ENCODE peak calls at places on chromosome 22, in ten cellular contexts. Y is Calu3, W is epithelial cell of esophagus, Q is fibroblast of lung, K is pancreas, C is breast epithelium, U is neural crest cell, G is heart left ventricle, J is progenitor cell of endocrine pancreas, A is mesothelial cell of epicardium. H is an unnamed sample.

GRCh38 chr22:49008682-49009235 is 818.9 kb downstream of the BRD1 start:
- DNase-seq in Y (no peak), W (no peak), Q (no peak), K (no peak), C (peak), U (no peak), G (peak), J (no peak), A (peak), H (no peak)

GRCh38 chr22:23243006-23243573 is 62.8 kb downstream of the BCR start:
- DNase-seq in Y (no peak), W (no peak), Q (no peak), K (no peak), C (no peak), U (peak), G (no peak), J (no peak), A (no peak), H (no peak)

GRCh38 chr22:27107824-27108223 is 450.4 kb downstream of the MIAT start:
- DNase-seq in Y (peak), W (peak), Q (peak), K (peak), C (peak), U (no peak), G (peak), J (no peak), A (no peak), H (peak)

GRCh38 chr22:29936186-29936585 is 53.2 kb downstream of the MTMR3 start:
- DNase-seq in Y (peak), W (peak), Q (no peak), K (no peak), C (no peak), U (no peak), G (no peak), J (no peak), A (no peak), H (no peak)

GRCh38 chr22:16601437-16602223 is 9.0 kb upstream of the CCT8L2 start:
- DNase-seq in Y (no peak), W (peak), Q (no peak), K (peak), C (no peak), U (no peak), G (no peak), J (no peak), A (no peak), H (no peak)

GRCh38 chr22:41216984-41217383 is 11.9 kb downstream of the L3MBTL2 start:
- DNase-seq in Y (no peak), W (peak), Q (peak), K (no peak), C (no peak), U (no peak), G (no peak), J (no peak), A (no peak), H (no peak)

GRCh38 chr22:46114518-46115387 is 35.6 kb upstream of the PPARA start:
- DNase-seq in Y (peak), W (no peak), Q (no peak), K (peak), C (no peak), U (no peak), G (no peak), J (no peak), A (no peak), H (no peak)

GRCh38 chr22:37335819-37336199 is 53.5 kb downstream of the CYTH4 start:
- DNase-seq in Y (no peak), W (no peak), Q (no peak), K (no peak), C (no peak), U (no peak), G (no peak), J (no peak), A (no peak), H (no peak)

GRCh38 chr22:36585841-36586240 is 56.9 kb upstream of the EIF3D start:
- DNase-seq in Y (peak), W (peak), Q (no peak), K (no peak), C (no peak), U (no peak), G (no peak), J (no peak), A (no peak), H (peak)

GRCh38 chr22:48261048-48261621 is 1498.7 kb downstream of the TBC1D22A start:
- DNase-seq in Y (no peak), W (no peak), Q (no peak), K (no peak), C (no peak), U (no peak), G (no peak), J (no peak), A (no peak), H (no peak)

GRCh38 chr22:37431811-37432707 is 4.8 kb upstream of the ELFN2 start:
- DNase-seq in Y (peak), W (peak), Q (peak), K (no peak), C (no peak), U (no peak), G (no peak), J (no peak), A (no peak), H (peak)

GRCh38 chr22:48337957-48338792 is 1489.5 kb downstream of the BRD1 start:
- DNase-seq in Y (no peak), W (no peak), Q (no peak), K (no peak), C (no peak), U (no peak), G (no peak), J (no peak), A (no peak), H (no peak)

GRCh38 chr22:23251445-23252093 is 71.3 kb downstream of the BCR start:
- DNase-seq in Y (peak), W (peak), Q (no peak), K (peak), C (no peak), U (no peak), G (no peak), J (no peak), A (no peak), H (peak)

GRCh38 chr22:46830001-46830715 is 67.7 kb downstream of the TBC1D22A start:
- DNase-seq in Y (peak), W (peak), Q (peak), K (no peak), C (no peak), U (no peak), G (peak), J (no peak), A (no peak), H (peak)

GRCh38 chr22:34395370-34395769 is 475.1 kb upstream of the LARGE1 start:
- DNase-seq in Y (no peak), W (no peak), Q (no peak), K (no peak), C (no peak), U (no peak), G (no peak), J (no peak), A (no peak), H (no peak)

GRCh38 chr22:31969789-31970489 is 25.6 kb downstream of the YWHAH start:
- DNase-seq in Y (peak), W (peak), Q (peak), K (peak), C (peak), U (peak), G (no peak), J (peak), A (peak), H (peak)
- TF ChIP-seq CTCF in Y (no peak), W (peak), Q (peak), K (no peak), C (peak), U (peak), G (peak), J (peak), A (no peak), H (peak)

GRCh38 chr22:39388261-39389011 is 11.1 kb upstream of the TAB1 start:
- DNase-seq in Y (peak), W (peak), Q (peak), K (peak), C (peak), U (peak), G (peak), J (peak), A (peak), H (peak)

GRCh38 chr22:39383841-39384625 is 15.5 kb upstream of the TAB1 start:
- DNase-seq in Y (no peak), W (peak), Q (no peak), K (no peak), C (no peak), U (no peak), G (no peak), J (no peak), A (no peak), H (no peak)

GRCh38 chr22:39382410-39382809 is 17.2 kb upstream of the TAB1 start:
- DNase-seq in Y (no peak), W (no peak), Q (no peak), K (no peak), C (no peak), U (no peak), G (no peak), J (no peak), A (no peak), H (no peak)

GRCh38 chr22:39381930-39382329 is 17.6 kb upstream of the TAB1 start:
- DNase-seq in Y (no peak), W (no peak), Q (no peak), K (no peak), C (no peak), U (no peak), G (no peak), J (no peak), A (no peak), H (no peak)

DNA sequence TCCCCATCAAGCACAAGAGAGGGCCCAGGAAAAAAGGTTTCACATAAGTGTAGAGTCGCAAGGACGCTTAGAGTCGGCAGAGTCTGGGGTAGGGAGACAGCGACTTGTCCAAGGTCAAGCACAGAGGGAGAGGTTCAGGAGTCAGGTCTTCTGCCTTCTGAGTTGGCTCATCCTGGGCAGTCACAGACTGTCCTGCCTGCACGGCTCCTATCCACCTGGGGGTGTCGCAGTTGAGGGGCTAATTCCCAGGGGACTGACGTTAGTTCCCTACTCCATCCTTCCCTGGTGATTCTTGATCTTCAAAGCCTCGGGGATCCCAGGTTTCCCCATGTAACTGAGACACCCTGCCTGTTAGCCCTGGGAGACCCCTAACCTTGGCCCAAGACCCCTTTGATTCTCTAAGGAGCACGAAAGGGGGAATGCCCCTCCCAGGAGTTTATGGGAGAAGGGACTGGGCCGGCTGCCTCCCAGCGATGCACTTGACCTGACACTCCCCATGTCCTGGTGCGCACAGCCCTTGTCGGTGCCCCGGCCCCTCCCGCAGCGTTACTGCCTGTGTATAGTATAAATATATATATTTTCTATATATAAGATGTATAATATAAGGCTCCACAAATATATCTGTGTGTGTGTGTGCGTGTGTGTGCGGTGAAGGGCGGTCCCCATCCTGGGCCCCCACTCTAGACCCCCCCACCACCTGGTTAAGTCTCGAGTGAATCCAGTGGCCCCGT is 14.7 kb upstream of the TAB1 start:
- DNase-seq in Y (peak), W (peak), Q (peak), K (no peak), C (no peak), U (peak), G (no peak), J (no peak), A (no peak), H (no peak)
- TF ChIP-seq CTCF in Y (peak), W (peak), Q (peak), K (no peak), C (no peak), U (peak), G (peak), J (peak), A (no peak), H (no peak)

DNA sequence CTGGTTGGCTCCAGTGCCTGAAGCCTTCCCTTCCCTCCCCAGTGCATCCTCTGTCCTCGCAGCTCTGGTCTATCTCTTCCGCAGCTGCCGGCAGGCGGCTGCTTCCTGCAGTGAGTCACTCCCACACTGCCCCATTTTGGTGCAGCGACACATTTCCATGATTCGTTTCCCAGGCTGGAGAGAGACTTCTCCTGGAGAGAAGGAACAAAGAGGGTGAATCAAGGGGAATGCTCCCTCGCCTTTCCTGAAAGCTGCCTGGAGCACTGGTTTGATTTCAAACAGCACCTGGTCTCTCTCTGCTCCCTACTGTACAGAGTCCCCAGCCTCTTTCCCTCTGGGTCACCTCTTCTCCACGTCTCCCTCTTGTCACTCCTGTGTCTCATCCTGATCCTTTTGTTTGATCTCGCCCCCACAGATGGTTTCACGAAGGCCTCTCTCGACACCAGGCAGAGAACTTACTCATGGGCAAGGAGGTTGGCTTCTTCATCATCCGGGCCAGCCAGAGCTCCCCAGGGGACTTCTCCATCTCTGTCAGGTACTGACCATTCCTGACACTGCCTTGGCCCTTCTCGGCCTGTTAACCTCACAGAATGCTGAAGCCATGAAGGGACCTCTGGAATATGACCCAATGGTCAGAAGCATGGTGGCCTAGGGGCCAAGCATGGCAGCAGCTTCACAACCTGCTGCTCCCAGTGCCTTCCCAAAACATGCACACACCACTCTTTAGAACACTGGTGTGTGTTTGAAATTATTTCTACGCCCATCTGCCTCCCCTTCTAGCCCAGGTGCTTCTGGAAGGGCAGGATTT is at the start of gene TMA7B:
- DNase-seq in Y (peak), W (peak), Q (peak), K (no peak), C (no peak), U (no peak), G (no peak), J (no peak), A (no peak), H (peak)
- TF ChIP-seq CTCF in Y (no peak), W (peak), Q (peak), K (no peak), C (no peak), U (peak), G (peak), J (no peak), A (no peak), H (peak)

DNA sequence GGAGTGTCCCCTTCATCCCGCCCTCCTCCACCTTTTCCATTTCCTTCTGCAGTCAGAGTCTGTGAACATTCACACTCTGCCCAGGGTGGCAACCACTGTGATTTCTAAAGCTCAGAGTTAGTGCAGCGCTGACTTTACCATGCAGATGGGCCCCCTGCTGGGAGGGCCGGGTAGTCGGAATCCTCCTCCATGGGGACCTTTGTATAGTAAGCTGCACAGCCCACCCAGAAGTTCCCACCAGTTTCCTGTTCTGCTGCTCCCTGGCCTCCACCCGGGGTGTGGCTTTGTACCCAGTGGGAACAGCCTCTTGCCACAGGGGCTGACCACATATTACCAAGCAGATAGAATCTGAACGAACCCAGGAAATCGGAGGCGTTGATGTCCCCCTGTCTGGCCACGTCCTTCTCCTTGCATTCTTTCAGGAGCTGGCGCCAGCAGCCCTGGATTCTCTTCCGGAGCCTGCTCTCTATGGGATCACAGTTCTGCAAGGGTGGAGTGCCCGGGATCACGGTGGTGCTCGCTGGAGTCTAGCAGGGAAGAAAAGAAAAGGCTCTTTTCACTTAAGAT is 125.3 kb downstream of the MPPED1 start:
- DNase-seq in Y (peak), W (peak), Q (no peak), K (no peak), C (no peak), U (no peak), G (no peak), J (no peak), A (peak), H (no peak)
- TF ChIP-seq CTCF in Y (peak), W (peak), Q (no peak), K (no peak), C (no peak), U (peak), G (no peak), J (no peak), A (no peak), H (peak)

GRCh38 chr22:21985214-21985613 is 2.6 kb upstream of the TOP3B start:
- DNase-seq in Y (no peak), W (no peak), Q (no peak), K (no peak), C (no peak), U (no peak), G (no peak), J (no peak), A (no peak), H (no peak)

GRCh38 chr22:21981874-21982273 is 713 bp downstream of the TOP3B start:
- DNase-seq in Y (no peak), W (peak), Q (no peak), K (no peak), C (no peak), U (no peak), G (no peak), J (no peak), A (no peak), H (peak)

GRCh38 chr22:21980547-21980946 is 2.0 kb downstream of the TOP3B start:
- DNase-seq in Y (no peak), W (no peak), Q (no peak), K (no peak), C (no peak), U (no peak), G (no peak), J (no peak), A (no peak), H (no peak)

GRCh38 chr22:21982338-21982965 is at the start of gene TOP3B:
- DNase-seq in Y (peak), W (peak), Q (peak), K (peak), C (peak), U (peak), G (peak), J (peak), A (peak), H (peak)

DNA sequence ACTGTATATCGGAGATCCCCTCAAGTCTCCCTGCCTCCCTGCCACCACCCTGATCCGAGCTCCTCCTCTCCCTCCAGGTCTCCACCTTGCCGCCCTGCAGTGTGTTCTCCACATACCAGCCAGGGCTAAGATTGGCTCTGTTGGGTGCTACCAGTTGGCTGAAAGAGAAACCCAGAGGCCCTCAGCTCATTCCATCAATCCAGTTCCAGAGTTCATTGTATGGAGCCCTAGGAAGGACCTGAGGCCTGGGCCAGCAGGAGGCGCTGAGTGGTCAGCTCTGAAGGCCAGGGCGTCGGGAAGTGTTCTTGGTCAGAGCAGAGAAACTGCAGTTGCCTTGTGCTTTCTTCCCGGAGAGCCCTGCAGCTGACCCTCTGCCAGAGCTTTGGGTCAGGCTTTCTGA is 2.2 kb upstream of the TOP3B start:
- DNase-seq in Y (no peak), W (peak), Q (peak), K (no peak), C (no peak), U (peak), G (no peak), J (no peak), A (no peak), H (peak)
- TF ChIP-seq CTCF in Y (peak), W (peak), Q (peak), K (no peak), C (no peak), U (no peak), G (peak), J (peak), A (no peak), H (peak)

GRCh38 chr22:32446321-32446720 is 17.9 kb downstream of the BPIFC start:
- DNase-seq in Y (no peak), W (peak), Q (no peak), K (no peak), C (no peak), U (no peak), G (no peak), J (no peak), A (no peak), H (peak)

GRCh38 chr22:32448980-32449379 is 15.3 kb downstream of the BPIFC start:
- DNase-seq in Y (no peak), W (peak), Q (no peak), K (no peak), C (no peak), U (no peak), G (no peak), J (no peak), A (no peak), H (peak)

GRCh38 chr22:32444068-32444467 is 20.2 kb downstream of the BPIFC start:
- DNase-seq in Y (peak), W (peak), Q (no peak), K (no peak), C (no peak), U (no peak), G (no peak), J (no peak), A (no peak), H (peak)
- TF ChIP-seq CTCF in Y (no peak), W (peak), Q (no peak), K (no peak), C (peak), U (peak), G (no peak), J (no peak), A (no peak), H (peak)

GRCh38 chr22:22092974-22093373 is 110.4 kb upstream of the TOP3B start:
- DNase-seq in Y (no peak), W (no peak), Q (no peak), K (no peak), C (no peak), U (no peak), G (no peak), J (no peak), A (no peak), H (no peak)
- TF ChIP-seq CTCF in Y (no peak), W (no peak), Q (no peak), K (no peak), C (no peak), U (no peak), G (no peak), J (no peak), A (no peak), H (no peak)

GRCh38 chr22:33167998-33168397 is 109.8 kb upstream of the SYN3 start:
- DNase-seq in Y (no peak), W (no peak), Q (no peak), K (no peak), C (no peak), U (no peak), G (no peak), J (no peak), A (no peak), H (no peak)
- TF ChIP-seq CTCF in Y (no peak), W (no peak), Q (no peak), K (no peak), C (no peak), U (no peak), G (no peak), J (no peak), A (no peak), H (no peak)